ENCODE peak calls at places on chromosomes 12 and 14, in ten cellular contexts. L is tibial nerve; J is ovary; P is CD8-positive, alpha-beta memory T cell; G is effector memory CD4-positive, alpha-beta T cell; M is pancreas; X is breast epithelium; V is left ventricle myocardium inferior; D is transverse colon; E is upper lobe of left lung. I is an unnamed sample.

GRCh38 chr14:66600416-66600815 is 92.5 kb downstream of the GPHN start:
- DNase-seq in P (no peak), E (no peak), V (no peak), D (no peak), M (no peak), G (no peak), J (no peak), L (no peak), X (no peak), I (no peak)

GRCh38 chr14:93962701-93963601 is 13.4 kb downstream of the ASB2 start:
- DNase-seq in V (no peak), E (no peak), P (peak; percentile 77), J (no peak), M (no peak), G (peak; percentile 40), L (no peak), D (peak; percentile 75), X (peak; percentile 28), I (no peak)

GRCh38 chr12:112013601-112014402 is 576 bp downstream of the ERP29 start:
- DNase-seq in L (no peak), G (peak; percentile 46), D (peak; percentile 78), M (peak; percentile 87), E (peak; percentile 87), V (peak; percentile 41), X (peak; percentile 45), P (peak; percentile 60), J (peak; percentile 64), I (peak; percentile 84)

GRCh38 chr12:13422291-13422690 is 225.8 kb downstream of the EMP1 start:
- DNase-seq in P (no peak), E (no peak), G (no peak), D (no peak), J (no peak), M (no peak), V (no peak), X (no peak), L (no peak), I (no peak)

GRCh38 chr14:23438130-23438893 is 2.9 kb upstream of the MYH7 start:
- DNase-seq in P (no peak), M (no peak), J (no peak), D (no peak), V (peak; percentile 72), G (no peak), E (no peak), L (no peak), X (peak; percentile 14), I (peak; percentile 10)

GRCh38 chr12:7108042-7108927 is 729 bp downstream of the C1RL start:
- DNase-seq in P (peak; percentile 66), V (peak; percentile 79), X (peak; percentile 70), D (peak; percentile 88), L (peak; percentile 69), G (peak; percentile 53), E (peak; percentile 92), M (peak; percentile 89), J (peak; percentile 81), I (peak; percentile 77)

GRCh38 chr12:70045514-70045913 is 197.7 kb upstream of the CNOT2 start:
- DNase-seq in J (no peak), G (no peak), D (peak; percentile 31), P (no peak), V (no peak), E (no peak), M (no peak), X (no peak), L (no peak), I (no peak)

GRCh38 chr12:131912526-131913274 is 16.4 kb upstream of the PUS1 start:
- DNase-seq in L (peak; percentile 61), E (peak; percentile 71), X (peak; percentile 72), D (peak; percentile 42), J (peak; percentile 77), M (peak; percentile 90), G (no peak), V (peak; percentile 91), P (no peak), I (peak; percentile 95)

GRCh38 chr12:113477842-113478215 is 6.2 kb upstream of the LHX5 start:
- DNase-seq in V (no peak), P (no peak), X (no peak), L (no peak), J (no peak), G (no peak), M (no peak), D (no peak), E (no peak), I (no peak)

GRCh38 chr12:95601626-95602025 is 50.4 kb upstream of the USP44 start:
- DNase-seq in G (no peak), P (no peak), D (no peak), M (no peak), X (no peak), J (no peak), L (no peak), V (no peak), E (no peak), I (no peak)

GRCh38 chr12:93122089-93122488 is 193.0 kb upstream of the EEA1 start:
- DNase-seq in G (no peak), J (no peak), M (no peak), E (no peak), V (no peak), P (no peak), D (no peak), L (no peak), X (no peak), I (no peak)

GRCh38 chr14:67221982-67222328 is 19.3 kb upstream of the PALS1 start:
- DNase-seq in M (no peak), L (no peak), P (no peak), G (no peak), V (no peak), J (no peak), E (no peak), D (no peak), X (no peak), I (no peak)

DNA sequence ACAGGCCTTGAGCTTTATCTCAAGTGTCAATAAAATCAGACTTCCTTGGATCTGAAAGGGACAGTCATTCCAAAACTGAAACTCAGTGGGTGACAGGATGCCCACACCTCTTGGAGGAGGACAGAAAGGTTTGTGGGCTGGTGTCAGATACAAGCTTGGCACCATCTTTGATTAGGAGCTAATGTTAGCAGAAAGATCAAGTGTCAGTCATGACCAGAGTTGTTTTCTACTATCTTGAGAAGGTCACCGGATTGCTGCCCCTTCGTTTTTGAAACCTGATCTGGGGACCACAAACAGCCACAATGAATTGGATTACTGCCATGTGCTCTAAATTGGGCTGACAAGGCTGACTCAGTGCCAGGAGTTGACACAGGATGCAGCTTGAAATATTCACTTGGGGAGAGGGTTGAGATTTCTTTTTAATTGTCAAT is 88.3 kb downstream of the OTOGL start:
- DNase-seq in V (peak; percentile 44), X (no peak), G (no peak), E (no peak), J (no peak), M (no peak), L (no peak), D (no peak), P (no peak), I (no peak)
- H3K27ac ChIP-seq in V (peak overlapping the region; percentile 91), X (peak overlapping the region; percentile 82), G (no peak overlapping the region), E (peak overlapping the region; percentile 80), J (peak overlapping the region; percentile 17), M (no peak overlapping the region), L (peak overlapping the region; percentile 96), D (peak overlapping the region; percentile 82), P (no peak overlapping the region), I (peak overlapping the region; percentile 92)

GRCh38 chr14:20781805-20782204 is 737 bp downstream of the RNASE6 start:
- DNase-seq in L (no peak), M (no peak), E (no peak), J (no peak), V (no peak), P (no peak), G (no peak), D (no peak), X (no peak), I (no peak)
- H3K4me3 ChIP-seq in L (peak overlapping the region; percentile 24), M (peak overlapping the region; percentile 22), E (no peak overlapping the region), J (no peak overlapping the region), V (peak overlapping the region; percentile 35), P (peak overlapping the region; percentile 54), G (peak overlapping the region; percentile 36), D (peak overlapping the region; percentile 31), X (peak overlapping the region; percentile 33), I (peak overlapping the region; percentile 10)

DNA sequence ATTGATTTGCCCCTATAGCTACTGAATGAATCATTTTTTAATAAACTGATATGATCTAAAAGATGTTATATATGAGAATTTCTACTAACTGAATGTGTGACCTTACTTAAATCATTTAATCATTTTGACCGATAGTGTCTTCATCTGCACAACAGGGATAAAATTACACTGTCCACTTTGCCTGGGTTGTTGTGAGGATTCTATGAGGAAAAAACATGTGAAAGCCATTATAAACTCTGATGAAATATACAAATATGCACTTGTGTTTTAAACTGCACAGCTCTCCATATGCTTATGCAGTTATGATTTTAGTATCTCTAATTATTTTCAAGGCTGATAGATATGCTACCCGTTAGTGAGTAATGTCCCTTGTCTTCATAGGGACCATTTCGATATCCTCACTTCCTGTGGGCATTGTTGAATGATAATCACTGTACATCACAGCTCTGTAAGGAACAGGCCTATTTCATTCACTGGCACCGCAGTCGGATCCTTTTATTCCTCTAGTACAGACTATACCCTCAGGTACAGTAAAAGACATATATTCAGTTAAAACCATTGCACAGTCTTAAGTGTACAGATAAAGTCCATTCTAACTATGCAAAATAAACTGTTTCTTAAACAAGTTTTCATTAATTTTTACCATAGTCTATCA is 88.7 kb upstream of the RAP1B start:
- DNase-seq in G (no peak), L (no peak), V (no peak), E (no peak), J (no peak), P (no peak), X (no peak), D (no peak), M (no peak), I (no peak)
- H3K27ac ChIP-seq in G (no peak overlapping the region), L (peak overlapping the region; percentile 15), V (peak overlapping the region; percentile 56), E (no peak overlapping the region), J (no peak overlapping the region), P (no peak overlapping the region), X (peak overlapping the region; percentile 43), D (no peak overlapping the region), M (no peak overlapping the region), I (no peak overlapping the region)

GRCh38 chr14:69354383-69355154 is 43.5 kb downstream of the ERH start:
- DNase-seq in M (no peak), L (no peak), D (peak; percentile 75), E (no peak), P (peak; percentile 27), G (no peak), V (no peak), J (no peak), X (no peak), I (no peak)
- H3K4me3 ChIP-seq in M (no peak overlapping the region), L (no peak overlapping the region), D (no peak overlapping the region), E (no peak overlapping the region), P (no peak overlapping the region), G (peak overlapping the region; percentile 32), V (no peak overlapping the region), J (no peak overlapping the region), X (no peak overlapping the region), I (no peak overlapping the region)

DNA sequence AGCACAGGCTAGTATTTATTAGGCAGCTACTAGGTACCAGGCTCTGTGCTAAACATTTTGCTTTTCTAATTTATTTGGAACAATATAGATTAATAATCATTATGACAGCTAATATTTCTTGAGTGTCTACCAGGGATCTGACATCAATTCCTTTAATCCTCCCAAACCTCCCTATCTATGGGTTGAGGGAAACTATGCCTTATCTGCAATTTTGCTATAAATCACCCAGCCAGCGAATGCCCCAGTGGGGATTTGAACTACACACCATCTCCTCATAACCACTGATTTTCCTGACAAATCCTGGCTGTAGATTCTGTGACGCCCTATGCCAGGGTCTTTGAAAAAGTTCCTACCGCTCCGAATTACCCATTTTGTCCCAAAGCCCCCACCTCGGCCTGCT is 21.4 kb upstream of the PLEKHG3 start:
- DNase-seq in V (no peak), X (no peak), M (no peak), P (no peak), G (no peak), D (no peak), E (no peak), L (no peak), J (no peak), I (no peak)
- H3K27ac ChIP-seq in V (peak overlapping the region; percentile 80), X (peak overlapping the region; percentile 83), M (no peak overlapping the region), P (no peak overlapping the region), G (no peak overlapping the region), D (peak overlapping the region; percentile 83), E (peak overlapping the region; percentile 38), L (peak overlapping the region; percentile 95), J (no peak overlapping the region), I (no peak overlapping the region)

I was measured in testis.